ENCODE peak calls at places on chromosomes 11 and 22, in four cellular contexts. E is NCI-H526, B is osteocyte, F is foreskin fibroblast. C is an unnamed sample.

GRCh38 chr22:43945632-43946390 is 9.4 kb upstream of the SAMM50 start:
- DNase-seq in B (no peak), F (peak; percentile 47), E (no peak), C (peak; percentile 76)

GRCh38 chr11:5923789-5924188 is 18.3 kb upstream of the OR56A3 start:
- DNase-seq in B (no peak), E (no peak), F (no peak), C (no peak)

GRCh38 chr11:112961751-112962747 is 829 bp downstream of the NCAM1 start:
- DNase-seq in F (no peak), E (peak; percentile 82), B (no peak), C (no peak)

GRCh38 chr22:49094858-49095257 is 732.8 kb downstream of the BRD1 start:
- DNase-seq in F (no peak), B (no peak), E (no peak), C (no peak)

GRCh38 chr11:43021466-43021865 is 290.3 kb upstream of the API5 start:
- DNase-seq in B (no peak), E (no peak), F (no peak), C (no peak)

GRCh38 chr22:34842630-34843029 is 223.3 kb upstream of the ISX start:
- DNase-seq in F (no peak), E (no peak), B (no peak), C (no peak)

GRCh38 chr11:117839234-117839882 is 14.8 kb upstream of the FXYD2 start:
- DNase-seq in B (no peak), E (no peak), F (no peak), C (no peak)

GRCh38 chr11:60700689-60701508 is 1.5 kb downstream of the MS4A8 start:
- DNase-seq in E (peak; percentile 35), B (no peak), F (no peak), C (peak; percentile 44)

GRCh38 chr11:1831338-1832180 is 3.2 kb upstream of the SYT8 start:
- DNase-seq in E (no peak), F (no peak), B (no peak), C (no peak)

GRCh38 chr11:78516281-78516680 is 58.4 kb downstream of the NARS2 start:
- DNase-seq in B (no peak), E (no peak), F (no peak), C (no peak)

GRCh38 chr22:29670615-29671014 is 49.2 kb upstream of the CABP7 start:
- DNase-seq in B (no peak), F (no peak), E (no peak), C (no peak)

GRCh38 chr22:38569181-38569971 is 607 bp downstream of the DMC1 start:
- DNase-seq in F (no peak), B (no peak), E (no peak), C (no peak)

GRCh38 chr11:77073328-77074001 is 6.7 kb downstream of the CAPN5 start:
- DNase-seq in F (peak; percentile 98), E (no peak), B (peak; percentile 93), C (no peak)

GRCh38 chr22:39041908-39042307 is 1.2 kb downstream of the APOBEC3F start:
- DNase-seq in B (no peak), E (no peak), F (no peak), C (no peak)

GRCh38 chr11:57763568-57763967 is 2.0 kb downstream of the CTNND1 start:
- DNase-seq in F (no peak), B (no peak), E (peak; percentile 50), C (peak; percentile 68)

GRCh38 chr11:57775474-57775873 is 13.9 kb downstream of the CTNND1 start:
- DNase-seq in E (no peak), B (no peak), F (no peak), C (peak; percentile 54)

GRCh38 chr11:71169328-71169727 is 83.0 kb downstream of the SHANK2 start:
- DNase-seq in E (no peak), B (no peak), F (no peak), C (no peak)

GRCh38 chr11:122230387-122230760 is 114.4 kb upstream of the BLID start:
- DNase-seq in F (no peak), E (no peak), B (no peak), C (no peak)

GRCh38 chr22:28736296-28737155 is 5.1 kb downstream of the CHEK2 start:
- DNase-seq in B (no peak), E (no peak), F (no peak), C (no peak)

GRCh38 chr22:29916007-29916544 is 33.1 kb downstream of the MTMR3 start:
- DNase-seq in B (no peak), F (no peak), E (no peak), C (peak; percentile 8)